ENCODE peak calls at places on chromosome 21, in ten cellular contexts. V, Q, S, M, G, W, X, A, B and H are unnamed samples. For H3K9me3 and H3K4me1, the result is how much of the 10 kb centered on the place peaks cover.

GRCh38 chr21:46182548-46183336 is 1.5 kb downstream of the SPATC1L start:
- DNase-seq in V (peak), Q (no peak), S (no peak), M (no peak), G (no peak), W (peak), X (no peak), A (no peak), B (peak), H (no peak)

GRCh38 chr21:18529253-18529652 is 125.7 kb upstream of the TMPRSS15 start:
- DNase-seq in V (no peak), Q (no peak), S (no peak), M (no peak), G (peak), W (no peak), X (no peak), A (peak), B (no peak), H (no peak)

GRCh38 chr21:37210017-37210593 is 57.0 kb downstream of the VPS26C start:
- DNase-seq in V (no peak), Q (no peak), S (no peak), M (no peak), G (no peak), W (no peak), X (no peak), A (no peak), B (no peak), H (no peak)

GRCh38 chr21:46518983-46519583 is 60.4 kb downstream of the DIP2A start:
- DNase-seq in V (no peak), Q (no peak), S (no peak), M (no peak), G (peak), W (no peak), X (no peak), A (peak), B (no peak), H (no peak)

GRCh38 chr21:27571706-27572105 is 604.8 kb upstream of the ADAMTS5 start:
- DNase-seq in V (no peak), Q (no peak), S (no peak), M (no peak), G (peak), W (no peak), X (no peak), A (peak), B (no peak), H (no peak)

GRCh38 chr21:20486303-20486702 is 511.9 kb upstream of the NCAM2 start:
- DNase-seq in V (no peak), Q (no peak), S (no peak), M (no peak), G (no peak), W (no peak), X (no peak), A (no peak), B (no peak), H (no peak)

GRCh38 chr21:45620201-45620600 is 23.3 kb upstream of the PCBP3 start:
- DNase-seq in V (no peak), Q (no peak), S (no peak), M (no peak), G (no peak), W (no peak), X (no peak), A (no peak), B (no peak), H (peak)

GRCh38 chr21:32389337-32390015 is 3.3 kb downstream of the URB1 start:
- DNase-seq in V (no peak), Q (no peak), S (no peak), M (no peak), G (peak), W (no peak), X (no peak), A (peak), B (no peak), H (peak)

GRCh38 chr21:32257952-32258785 is 20.7 kb downstream of the MIS18A start:
- DNase-seq in V (peak), Q (peak), S (peak), M (peak), G (peak), W (peak), X (no peak), A (peak), B (peak), H (peak)

GRCh38 chr21:33644383-33645074 is 2.2 kb downstream of the ITSN1 start:
- DNase-seq in V (peak), Q (no peak), S (peak), M (no peak), G (peak), W (no peak), X (no peak), A (peak), B (no peak), H (no peak)

GRCh38 chr21:32412998-32413504 is 545 bp downstream of the EVA1C start:
- DNase-seq in V (peak), Q (no peak), S (no peak), M (peak), G (no peak), W (peak), X (no peak), A (no peak), B (peak), H (peak)

GRCh38 chr21:14863745-14864210 is 201.0 kb downstream of the NRIP1 start:
- DNase-seq in V (no peak), Q (no peak), S (no peak), M (no peak), G (peak), W (no peak), X (no peak), A (peak), B (no peak), H (no peak)

GRCh38 chr21:21247441-21247840 is 249.2 kb downstream of the NCAM2 start:
- DNase-seq in V (no peak), Q (no peak), S (no peak), M (no peak), G (peak), W (no peak), X (no peak), A (peak), B (no peak), H (no peak)

GRCh38 chr21:46562472-46562871 is 42.4 kb downstream of the S100B start:
- DNase-seq in V (no peak), Q (no peak), S (no peak), M (no peak), G (no peak), W (peak), X (no peak), A (no peak), B (no peak), H (no peak)

GRCh38 chr21:45270306-45270821 is 17.3 kb downstream of the POFUT2 start:
- DNase-seq in V (peak), Q (no peak), S (no peak), M (no peak), G (no peak), W (peak), X (no peak), A (no peak), B (no peak), H (no peak)

GRCh38 chr21:37700641-37701202 is 215.5 kb downstream of the KCNJ6 start:
- DNase-seq in V (no peak), Q (peak), S (peak), M (peak), G (peak), W (no peak), X (no peak), A (peak), B (peak), H (no peak)

GRCh38 chr21:45352621-45353125 is 52.3 kb upstream of the COL18A1 start:
- DNase-seq in V (no peak), Q (no peak), S (no peak), M (no peak), G (no peak), W (no peak), X (no peak), A (no peak), B (peak), H (no peak)

GRCh38 chr21:41961282-41961701 is 7.5 kb upstream of the C2CD2 start:
- DNase-seq in V (no peak), Q (no peak), S (no peak), M (no peak), G (peak), W (peak), X (no peak), A (peak), B (no peak), H (no peak)

GRCh38 chr21:45410151-45410864 is 5.3 kb downstream of the COL18A1 start:
- DNase-seq in V (no peak), Q (no peak), S (no peak), M (peak), G (no peak), W (peak), X (no peak), A (peak), B (peak), H (peak)

GRCh38 chr21:46098303-46099141 is 610 bp downstream of the COL6A2 start:
- DNase-seq in V (peak), Q (no peak), S (peak), M (no peak), G (no peak), W (peak), X (no peak), A (no peak), B (peak), H (peak)

GRCh38 chr21:39014751-39015150 is 168.5 kb downstream of the PSMG1 start:
- DNase-seq in V (no peak), Q (no peak), S (no peak), M (no peak), G (peak), W (no peak), X (no peak), A (peak), B (no peak), H (no peak)

GRCh38 chr21:30349572-30349971 is 1.2 kb upstream of the KRTAP23-1 start:
- DNase-seq in V (no peak), Q (no peak), S (no peak), M (no peak), G (no peak), W (no peak), X (no peak), A (no peak), B (no peak), H (no peak)

GRCh38 chr21:41780337-41781046 is 13.6 kb upstream of the RIPK4 start:
- DNase-seq in V (no peak), Q (no peak), S (no peak), M (no peak), G (no peak), W (no peak), X (no peak), A (no peak), B (no peak), H (no peak)

GRCh38 chr21:33751120-33751519 is 108.8 kb downstream of the ITSN1 start:
- DNase-seq in V (no peak), Q (no peak), S (no peak), M (no peak), G (peak), W (no peak), X (no peak), A (peak), B (no peak), H (no peak)

GRCh38 chr21:28587748-28588147 is 404.9 kb downstream of the LTN1 start:
- DNase-seq in V (no peak), Q (no peak), S (no peak), M (no peak), G (no peak), W (no peak), X (no peak), A (no peak), B (no peak), H (no peak)

GRCh38 chr21:26918318-26919065 is 48.4 kb downstream of the ADAMTS5 start:
- DNase-seq in V (no peak), Q (no peak), S (no peak), M (no peak), G (peak), W (no peak), X (no peak), A (peak), B (no peak), H (no peak)

GRCh38 chr21:31945116-31945515 is 72.3 kb downstream of the HUNK start:
- DNase-seq in V (no peak), Q (no peak), S (no peak), M (no peak), G (no peak), W (no peak), X (no peak), A (no peak), B (no peak), H (no peak)

GRCh38 chr21:17732306-17732705 is 86.8 kb downstream of the C21orf91 start:
- DNase-seq in V (no peak), Q (no peak), S (no peak), M (no peak), G (peak), W (no peak), X (no peak), A (peak), B (no peak), H (no peak)

GRCh38 chr21:33290441-33290840 is 24.3 kb downstream of the IL10RB start:
- DNase-seq in V (no peak), Q (no peak), S (no peak), M (no peak), G (no peak), W (no peak), X (no peak), A (no peak), B (no peak), H (peak)

GRCh38 chr21:33299181-33299752 is 25.5 kb upstream of the IFNAR1 start:
- DNase-seq in V (no peak), Q (no peak), S (no peak), M (no peak), G (no peak), W (no peak), X (no peak), A (no peak), B (no peak), H (no peak)

GRCh38 chr21:41411449-41412089 is 14.5 kb upstream of the MX1 start:
- DNase-seq in V (no peak), Q (no peak), S (no peak), M (peak), G (no peak), W (no peak), X (no peak), A (no peak), B (peak), H (no peak)

GRCh38 chr21:38929652-38930051 is 123.9 kb downstream of the ETS2 start:
- DNase-seq in V (no peak), Q (no peak), S (no peak), M (no peak), G (no peak), W (no peak), X (no peak), A (no peak), B (no peak), H (no peak)

GRCh38 chr21:28253378-28253777 is 739.3 kb downstream of the LTN1 start:
- DNase-seq in V (no peak), Q (no peak), S (no peak), M (no peak), G (peak), W (no peak), X (no peak), A (peak), B (no peak), H (no peak)

GRCh38 chr21:37917612-37918011 is 1.4 kb upstream of the KCNJ6 start:
- DNase-seq in V (no peak), Q (no peak), S (no peak), M (no peak), G (peak), W (no peak), X (no peak), A (peak), B (no peak), H (no peak)

GRCh38 chr21:46357684-46358425 is 33.9 kb downstream of the PCNT start:
- DNase-seq in V (no peak), Q (no peak), S (no peak), M (no peak), G (no peak), W (no peak), X (no peak), A (no peak), B (no peak), H (no peak)

GRCh38 chr21:27070881-27071670 is 104.2 kb upstream of the ADAMTS5 start:
- DNase-seq in V (no peak), Q (no peak), S (no peak), M (no peak), G (no peak), W (no peak), X (no peak), A (no peak), B (no peak), H (no peak)

DNA sequence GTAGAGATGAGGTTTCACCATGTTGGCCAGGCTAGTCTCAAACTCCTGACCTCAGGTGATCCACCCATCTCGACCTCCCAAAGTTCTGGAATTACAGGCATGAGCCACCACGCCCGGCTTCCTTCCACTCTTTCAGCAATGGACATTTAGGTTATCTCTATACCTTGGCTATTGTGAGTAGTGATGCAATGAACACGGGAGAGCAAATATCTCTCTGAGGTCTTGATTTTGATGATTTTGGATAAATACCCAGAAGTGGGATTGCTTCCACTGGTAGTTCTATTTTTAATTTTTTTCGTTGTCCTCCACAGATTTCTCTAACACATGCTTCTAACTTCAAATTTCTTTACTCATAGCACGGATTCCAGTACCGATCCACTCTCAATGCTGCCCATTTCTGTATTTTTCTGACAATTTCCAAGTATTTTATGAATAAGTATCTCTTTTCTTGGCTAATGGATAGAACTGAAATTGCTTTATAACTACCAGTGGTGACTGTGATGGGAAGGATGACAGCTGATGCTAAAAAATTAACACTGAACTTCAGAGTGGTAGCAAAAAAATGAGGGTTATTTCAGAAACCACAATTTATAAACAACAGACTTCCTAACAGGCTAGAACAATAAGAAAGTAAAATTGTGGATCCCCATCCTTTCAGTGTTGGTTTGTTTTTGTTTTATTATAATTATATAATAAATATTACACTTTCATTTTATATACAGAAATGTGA is 327.5 kb upstream of the RUNX1 start:
- DNase-seq in V (no peak), Q (no peak), S (no peak), M (no peak), G (peak), W (no peak), X (no peak), A (peak), B (no peak), H (no peak)
- H3K9me3 ChIP-seq in V (under half), Q (under half), S (under half), M (under half), G (under half), W (under half), X (under half), A (under half), B (under half), H (under half)

DNA sequence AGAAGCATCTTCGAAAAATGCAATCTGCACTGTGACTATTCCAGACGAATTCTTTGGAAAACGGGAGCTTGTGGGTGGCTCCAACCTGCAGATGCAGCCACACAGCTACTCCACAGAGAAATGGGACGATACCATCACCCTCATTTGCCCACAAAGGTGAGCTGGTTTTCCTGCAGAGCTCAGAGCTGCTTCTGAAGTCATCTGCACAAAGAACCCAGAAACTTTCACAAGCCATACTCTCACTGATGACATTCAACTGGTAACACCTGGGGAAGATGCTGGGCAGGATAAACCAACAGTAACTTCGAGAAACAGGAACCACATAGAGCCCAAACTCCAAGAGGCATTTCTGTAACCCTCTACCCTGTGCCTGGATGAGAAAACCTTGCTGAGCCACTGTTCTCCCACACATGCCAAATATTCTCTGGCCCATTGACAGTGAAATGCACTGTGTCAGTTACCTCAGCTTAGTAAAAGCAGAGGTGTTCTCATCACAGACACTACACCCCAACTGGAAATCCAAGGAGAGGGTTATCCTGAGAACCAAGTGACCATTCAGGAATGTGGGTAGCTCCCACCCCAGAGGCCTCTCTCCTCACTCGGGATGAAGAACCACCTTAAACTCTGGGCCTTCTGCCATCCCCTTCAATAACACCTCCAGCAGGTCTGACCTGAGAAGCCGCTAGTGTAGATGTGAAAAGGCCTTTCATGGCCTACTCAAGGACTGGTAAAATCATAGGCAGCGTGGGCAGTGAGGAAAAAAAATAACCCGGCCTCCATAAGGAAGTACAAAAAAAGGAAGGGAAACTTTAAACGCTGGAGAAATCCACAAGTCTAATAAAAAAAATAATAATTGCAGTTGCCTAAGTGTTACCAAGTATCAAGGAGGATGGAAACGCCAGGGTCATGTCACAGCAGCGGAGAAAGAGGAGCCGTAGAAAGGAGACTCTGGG is 56.7 kb downstream of the HSF2BP start:
- DNase-seq in V (no peak), Q (no peak), S (no peak), M (no peak), G (no peak), W (no peak), X (no peak), A (no peak), B (no peak), H (no peak)
- H3K4me1 ChIP-seq in V (under half), Q (under half), S (under half), M (under half), G (half or more), W (under half), X (under half), A (under half), B (under half), H (under half)

DNA sequence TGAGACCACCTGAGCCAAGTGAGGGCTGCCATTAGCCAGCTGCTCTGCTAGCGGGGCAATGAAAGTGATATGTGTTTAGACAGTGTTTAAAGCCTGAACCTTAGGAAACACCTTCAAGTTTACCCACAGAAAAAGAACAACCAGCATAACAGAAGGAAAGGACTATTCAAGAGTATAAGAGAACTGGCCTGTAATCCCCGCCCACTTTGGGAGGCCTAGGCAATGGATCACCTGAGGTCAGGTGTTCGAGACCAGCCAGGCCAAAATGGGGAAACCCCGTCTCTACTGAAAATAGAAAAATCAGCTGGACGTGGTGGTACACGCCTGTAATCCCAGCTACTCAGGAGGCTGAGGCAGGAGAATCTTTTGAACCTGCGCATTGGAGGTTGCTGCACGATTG is 149.4 kb downstream of the PCP4 start:
- DNase-seq in V (no peak), Q (no peak), S (no peak), M (no peak), G (no peak), W (no peak), X (no peak), A (no peak), B (no peak), H (no peak)
- H3K9me3 ChIP-seq in V (under half), Q (under half), S (under half), M (under half), G (under half), W (under half), X (under half), A (under half), B (under half), H (under half)

GRCh38 chr21:34843562-34843961 is 174.8 kb downstream of the CLIC6 start:
- DNase-seq in V (no peak), Q (no peak), S (no peak), M (no peak), G (no peak), W (no peak), X (no peak), A (no peak), B (no peak), H (no peak)

GRCh38 chr21:34846214-34846575 is 177.4 kb downstream of the CLIC6 start:
- DNase-seq in V (no peak), Q (no peak), S (no peak), M (no peak), G (no peak), W (no peak), X (no peak), A (no peak), B (no peak), H (no peak)

GRCh38 chr21:34844033-34844923 is 175.5 kb downstream of the CLIC6 start:
- DNase-seq in V (peak), Q (no peak), S (no peak), M (peak), G (no peak), W (no peak), X (no peak), A (peak), B (peak), H (no peak)

GRCh38 chr21:34845521-34846213 is 176.9 kb downstream of the CLIC6 start:
- DNase-seq in V (no peak), Q (no peak), S (no peak), M (no peak), G (peak), W (no peak), X (peak), A (peak), B (no peak), H (peak)

DNA sequence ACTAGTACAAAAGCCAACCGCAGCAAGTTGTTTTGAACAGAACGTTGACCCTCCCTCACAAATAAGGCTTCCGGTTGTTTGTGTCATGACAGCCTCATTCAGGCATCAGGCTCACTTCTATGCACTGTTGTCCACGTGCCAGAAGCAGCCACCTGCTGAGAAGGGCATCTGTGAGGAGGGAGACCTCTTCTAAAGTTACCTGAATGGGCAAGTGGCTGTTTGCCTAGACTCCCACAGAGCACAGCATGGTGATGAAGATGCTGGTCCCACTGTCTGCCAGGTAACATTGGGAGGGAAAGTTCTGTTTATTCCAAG is 176.1 kb downstream of the CLIC6 start:
- DNase-seq in V (peak), Q (no peak), S (no peak), M (no peak), G (no peak), W (no peak), X (no peak), A (no peak), B (no peak), H (no peak)
- H3K4me1 ChIP-seq in V (half or more), Q (under half), S (under half), M (under half), G (under half), W (under half), X (under half), A (under half), B (under half), H (under half)